ENCODE peak calls at places on chromosome 6, in nine cellular contexts. S is PC-9; G is CD8-positive, alpha-beta memory T cell; X is IMR-90; Z is CD4-positive, alpha-beta memory T cell; D is mesenchymal stem cell; K is fibroblast of lung; V is mesendoderm; Q is upper lobe of right lung. B is an unnamed sample. For H3K27me3 and H3K4me1, the result is how much of the 10 kb centered on the place peaks cover.

GRCh38 chr6:41673704-41674000 is 35.4 kb downstream of the MDFI start:
- DNase-seq in G (no peak), S (no peak), Q (no peak), X (no peak), Z (no peak), K (no peak), V (no peak), D (no peak), B (no peak)

GRCh38 chr6:36141091-36141490 is 10.8 kb downstream of the MAPK13 start:
- DNase-seq in X (no peak), S (no peak), G (no peak), D (no peak), Q (no peak), V (no peak), Z (no peak), K (no peak), B (no peak)

GRCh38 chr6:151659212-151659611 is 148.3 kb upstream of the ESR1 start:
- DNase-seq in Q (no peak), K (no peak), Z (no peak), S (no peak), G (no peak), D (no peak), V (no peak), X (no peak), B (no peak)

GRCh38 chr6:6766230-6766905 is 177.8 kb downstream of the LY86 start:
- DNase-seq in Z (no peak), V (no peak), S (no peak), Q (no peak), G (no peak), D (no peak), K (no peak), X (no peak), B (no peak)

GRCh38 chr6:108455688-108456087 is 105.0 kb upstream of the FOXO3 start:
- DNase-seq in S (no peak), V (no peak), G (no peak), D (no peak), Q (no peak), X (no peak), Z (no peak), K (no peak), B (no peak)

GRCh38 chr6:105920071-105920470 is 166.1 kb upstream of the PRDM1 start:
- DNase-seq in G (no peak), K (no peak), Q (no peak), S (no peak), X (no peak), Z (no peak), V (no peak), D (no peak), B (no peak)

GRCh38 chr6:8006208-8006607 is 58.0 kb downstream of the BLOC1S5 start:
- DNase-seq in K (peak), Z (no peak), Q (no peak), G (no peak), X (peak), D (peak), S (no peak), V (no peak), B (peak)

GRCh38 chr6:89667872-89668556 is 29.5 kb upstream of the LYRM2 start:
- DNase-seq in Q (no peak), Z (no peak), D (peak), K (peak), S (no peak), G (no peak), V (peak), X (no peak), B (peak)

GRCh38 chr6:113805167-113805835 is 51.8 kb upstream of the MARCKS start:
- DNase-seq in V (no peak), Z (no peak), D (no peak), X (peak), G (no peak), S (no peak), K (no peak), Q (no peak), B (no peak)

GRCh38 chr6:158999669-159000403 is at the start of gene RSPH3:
- DNase-seq in S (peak), K (peak), X (peak), D (peak), V (peak), Q (peak), G (peak), Z (peak), B (peak)

GRCh38 chr6:131948221-131948661 is 2.9 kb downstream of the CCN2 start:
- DNase-seq in S (no peak), V (peak), Z (no peak), D (peak), K (peak), G (no peak), X (peak), Q (no peak), B (no peak)

GRCh38 chr6:115891111-115891669 is 169.5 kb downstream of the FRK start:
- DNase-seq in D (peak), Q (no peak), X (peak), K (peak), S (no peak), Z (no peak), V (no peak), G (no peak), B (no peak)

GRCh38 chr6:151689499-151690201 is 117.8 kb upstream of the ESR1 start:
- DNase-seq in S (no peak), V (no peak), Q (no peak), D (no peak), Z (no peak), G (no peak), K (no peak), X (no peak), B (no peak)

GRCh38 chr6:16334671-16335070 is 96.3 kb downstream of the GMPR start:
- DNase-seq in S (no peak), V (peak), X (peak), K (peak), Z (no peak), D (peak), G (no peak), Q (no peak), B (peak)

GRCh38 chr6:7175463-7175862 is 67.7 kb downstream of the RREB1 start:
- DNase-seq in S (no peak), G (no peak), X (peak), Z (no peak), K (peak), V (no peak), Q (no peak), D (no peak), B (no peak)

GRCh38 chr6:39226606-39227300 is 2.5 kb downstream of the KCNK5 start:
- DNase-seq in Z (no peak), V (no peak), Q (no peak), S (no peak), G (no peak), K (no peak), D (no peak), X (no peak), B (no peak)

GRCh38 chr6:18343741-18344140 is 43.4 kb upstream of the RNF144B start:
- DNase-seq in S (no peak), X (peak), Z (no peak), D (peak), G (no peak), K (peak), Q (no peak), V (no peak), B (peak)

GRCh38 chr6:2858678-2859324 is 17.1 kb upstream of the SERPINB1 start:
- DNase-seq in G (peak), V (no peak), Q (no peak), K (no peak), X (no peak), D (peak), S (no peak), Z (peak), B (peak)

GRCh38 chr6:41700577-41701347 is 34.6 kb downstream of the TFEB start:
- DNase-seq in Z (no peak), G (no peak), X (no peak), V (peak), K (no peak), S (no peak), Q (no peak), D (no peak), B (no peak)

GRCh38 chr6:41488392-41489129 is 57.6 kb upstream of the FOXP4 start:
- DNase-seq in G (no peak), S (no peak), D (peak), K (peak), Z (no peak), V (peak), Q (no peak), X (peak), B (no peak)

GRCh38 chr6:153790048-153790447 is 249.0 kb upstream of the OPRM1 start:
- DNase-seq in D (peak), Z (no peak), X (peak), G (no peak), Q (no peak), V (peak), S (peak), K (peak), B (peak)

GRCh38 chr6:169172946-169173345 is 80.7 kb downstream of the THBS2 start:
- DNase-seq in Z (no peak), G (no peak), Q (no peak), K (no peak), S (no peak), X (no peak), D (no peak), V (no peak), B (no peak)

GRCh38 chr6:14320342-14320741 is 202.8 kb downstream of the CD83 start:
- DNase-seq in Q (no peak), D (no peak), G (no peak), S (no peak), Z (no peak), K (no peak), X (no peak), V (no peak), B (no peak)

GRCh38 chr6:34243131-34243771 is 5.6 kb downstream of the SMIM29 start:
- DNase-seq in V (no peak), S (no peak), G (no peak), Z (no peak), K (peak), X (peak), Q (peak), D (peak), B (no peak)

GRCh38 chr6:15389079-15389758 is 143.3 kb downstream of the JARID2 start:
- DNase-seq in V (no peak), G (no peak), K (no peak), Z (no peak), Q (no peak), S (no peak), X (peak), D (peak), B (no peak)

GRCh38 chr6:160343144-160343543 is 5.0 kb upstream of the SLC22A3 start:
- DNase-seq in D (no peak), Q (no peak), S (no peak), K (no peak), V (no peak), Z (no peak), X (no peak), G (no peak), B (no peak)

GRCh38 chr6:160347259-160348208 is 644 bp upstream of the SLC22A3 start:
- DNase-seq in Q (peak), K (no peak), S (no peak), G (no peak), V (peak), X (no peak), Z (no peak), D (no peak), B (no peak)

GRCh38 chr6:160348552-160349441 is 619 bp downstream of the SLC22A3 start:
- DNase-seq in D (peak), Q (peak), G (no peak), X (no peak), S (no peak), V (peak), K (peak), Z (no peak), B (no peak)

GRCh38 chr6:160348209-160348551 is at the start of gene SLC22A3:
- DNase-seq in X (no peak), K (no peak), V (no peak), S (no peak), Z (no peak), G (no peak), Q (peak), D (no peak), B (no peak)

DNA sequence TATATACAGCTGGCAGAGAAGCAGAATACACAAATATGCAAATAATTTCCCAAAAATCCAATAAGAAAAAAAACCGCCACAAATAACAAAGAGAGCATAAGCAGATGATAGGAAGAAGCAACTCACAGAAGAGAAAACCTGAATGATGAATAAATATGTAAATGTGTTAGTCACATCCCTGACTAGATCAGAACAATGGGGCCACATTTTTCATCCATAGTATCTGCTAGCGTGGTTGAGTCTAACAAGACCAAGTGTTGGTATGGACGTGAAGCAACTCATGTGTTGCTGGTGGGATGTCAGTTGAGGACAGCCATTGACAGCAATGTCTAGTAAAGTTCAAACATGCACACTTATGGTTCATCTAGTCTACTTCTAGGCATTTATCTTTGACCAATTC is 3.9 kb upstream of the SLC22A3 start:
- DNase-seq in G (no peak), K (no peak), Z (no peak), S (no peak), D (no peak), V (no peak), Q (no peak), X (no peak), B (no peak)
- H3K27me3 ChIP-seq in G (under half), K (under half), Z (under half), S (under half), D (under half), V (under half), Q (under half), X (under half), B (half or more)

DNA sequence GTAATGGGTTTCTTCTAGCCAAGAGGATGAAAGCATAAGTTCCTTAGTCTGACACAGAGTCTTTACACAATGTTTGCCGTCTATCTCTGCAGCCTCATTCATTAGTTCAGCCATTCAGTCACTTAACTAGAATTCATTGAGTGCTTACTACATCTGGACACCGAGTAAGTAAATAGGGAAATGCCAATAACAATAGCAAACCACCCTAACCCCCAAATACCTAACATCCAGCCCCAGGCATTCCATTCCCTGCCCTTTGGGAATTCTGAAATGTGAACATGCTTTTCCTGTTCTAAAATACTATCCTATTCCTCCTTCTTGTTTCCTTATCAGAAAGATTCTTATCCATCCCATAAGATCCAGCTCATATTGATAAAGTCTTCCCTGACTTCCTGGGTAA is 277.6 kb upstream of the RNF217 start:
- DNase-seq in X (no peak), Z (no peak), K (no peak), Q (no peak), V (no peak), D (no peak), G (no peak), S (no peak), B (no peak)
- H3K4me1 ChIP-seq in X (under half), Z (under half), K (under half), Q (under half), V (under half), D (under half), G (under half), S (under half), B (under half)

GRCh38 chr6:160253714-160254113 is 4.9 kb downstream of the SLC22A2 start:
- DNase-seq in D (no peak), Q (no peak), V (no peak), X (no peak), K (no peak), G (no peak), Z (no peak), S (no peak), B (no peak)

GRCh38 chr6:160252073-160252809 is 6.4 kb downstream of the SLC22A2 start:
- DNase-seq in Z (no peak), S (no peak), D (no peak), K (no peak), G (no peak), V (no peak), Q (no peak), X (no peak), B (no peak)

GRCh38 chr6:160256445-160256844 is 2.2 kb downstream of the SLC22A2 start:
- DNase-seq in V (no peak), S (no peak), Q (no peak), G (no peak), Z (no peak), D (no peak), K (no peak), X (no peak), B (no peak)

GRCh38 chr6:160253242-160253641 is 5.4 kb downstream of the SLC22A2 start:
- DNase-seq in G (no peak), K (no peak), V (peak), X (no peak), Q (no peak), S (no peak), D (no peak), Z (no peak), B (no peak)

DNA sequence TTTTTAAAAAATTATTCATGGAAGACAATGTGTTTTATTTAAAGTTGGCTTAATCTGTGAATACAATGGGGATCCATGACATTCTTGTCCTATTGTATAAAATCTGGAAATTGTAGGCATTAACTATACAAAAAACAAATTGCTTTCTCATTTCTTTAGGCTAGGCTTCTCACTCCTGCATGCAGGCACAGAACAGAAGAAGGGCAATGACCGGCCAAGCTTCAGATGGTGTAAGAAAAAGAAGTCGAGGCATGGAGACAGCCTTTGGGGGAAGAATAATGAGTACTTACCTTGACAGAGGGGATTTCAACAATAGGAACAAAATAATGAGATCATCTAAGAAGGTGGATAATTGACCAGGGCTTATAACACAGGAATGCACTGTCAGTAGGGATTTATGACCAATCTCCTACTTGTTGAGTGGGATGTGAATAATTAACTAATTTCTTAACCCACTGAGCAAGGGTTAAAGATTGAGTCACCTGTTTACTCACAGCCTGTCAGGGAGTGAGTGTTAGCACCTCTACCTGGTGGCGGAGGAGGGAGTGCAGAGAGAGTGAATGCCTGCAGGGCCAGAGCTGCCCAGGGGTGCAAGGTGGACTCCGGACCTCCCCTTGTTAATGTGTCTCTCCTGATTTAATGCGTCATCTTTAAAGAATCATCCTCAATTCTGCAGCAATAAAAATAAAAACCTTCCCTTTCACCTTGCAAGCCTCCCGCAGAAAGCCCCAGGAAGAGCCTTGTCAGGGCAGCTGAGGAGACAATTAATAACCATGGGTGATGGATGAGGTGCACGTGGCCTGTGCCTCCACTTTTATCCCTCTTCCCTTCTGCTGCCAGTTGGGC is 3.9 kb downstream of the SLC22A2 start:
- DNase-seq in Q (no peak), D (no peak), K (no peak), S (no peak), G (no peak), V (peak), X (no peak), Z (no peak), B (no peak)
- H3K27me3 ChIP-seq in Q (under half), D (under half), K (under half), S (under half), G (under half), V (under half), X (under half), Z (under half), B (under half)

GRCh38 chr6:73666393-73666792 is 12.6 kb upstream of the SLC17A5 start:
- DNase-seq in D (no peak), V (no peak), X (peak), K (peak), S (no peak), Z (no peak), Q (no peak), G (no peak), B (no peak)

GRCh38 chr6:73667798-73668197 is 14.0 kb upstream of the SLC17A5 start:
- DNase-seq in G (no peak), V (no peak), Q (no peak), S (no peak), K (no peak), D (no peak), X (no peak), Z (no peak), B (no peak)

GRCh38 chr6:73669005-73669404 is 15.2 kb upstream of the SLC17A5 start:
- DNase-seq in G (no peak), S (no peak), K (no peak), V (no peak), X (no peak), D (no peak), Q (no peak), Z (no peak), B (no peak)

DNA sequence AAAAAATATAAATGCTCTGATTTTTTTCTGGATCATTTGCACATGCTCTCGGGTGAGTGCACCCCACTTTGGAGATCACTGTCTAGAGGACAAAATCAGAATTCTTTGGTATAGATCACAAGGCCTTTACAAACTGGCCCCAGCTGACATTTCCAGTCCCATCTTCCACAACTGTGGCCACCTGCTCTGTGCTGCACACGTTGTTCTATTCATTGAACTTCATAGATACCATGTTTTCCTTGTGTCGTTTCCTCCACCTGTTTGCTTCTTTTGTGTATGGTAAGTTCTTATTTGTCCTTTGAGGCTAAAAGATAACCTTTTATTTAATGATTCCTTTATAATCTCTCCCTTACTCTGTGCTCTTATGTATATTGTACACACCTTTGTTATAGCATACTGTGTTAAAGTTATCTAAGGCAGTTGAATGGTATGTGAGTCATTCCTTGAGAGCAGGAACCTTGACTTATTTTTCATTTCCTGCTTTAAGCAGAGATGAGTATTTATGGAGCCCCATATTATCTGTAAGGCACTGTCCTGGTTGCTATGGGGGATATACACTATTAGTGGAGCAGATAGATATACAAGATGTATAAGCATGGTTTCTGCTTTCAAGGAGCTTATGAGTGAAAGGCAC is 12.0 kb upstream of the SLC17A5 start:
- DNase-seq in D (peak), G (no peak), V (no peak), X (peak), Z (no peak), S (no peak), Q (no peak), K (peak), B (peak)
- H3K4me1 ChIP-seq in D (under half), G (under half), V (under half), X (under half), Z (under half), S (under half), Q (under half), K (under half), B (under half)

B was measured in A673.